ENCODE peak calls at places on chromosome 1, in ten cellular contexts. B is hepatocyte; O is stimulated activated naive CD8-positive, alpha-beta T cell treated with anti-CD3 and anti-CD28 coated beads, Interleukin-15, amount 100 ng/mL, for 72 hours; T is hippocampal formation; H is K562; P is heart right ventricle; Q is bronchial epithelial cell; R is A172; F is cerebellar cortex; N is HT-29. U is an unnamed sample.

GRCh38 chr1:199083680-199084079 is 444.8 kb downstream of the PTPRC start:
- DNase-seq in R (no peak), P (no peak), H (no peak), O (no peak), F (no peak), T (peak), Q (no peak), N (no peak), B (no peak), U (peak)

GRCh38 chr1:74053407-74053806 is 144.6 kb downstream of the LRRIQ3 start:
- DNase-seq in R (peak), H (no peak), O (no peak), N (no peak), T (no peak), B (no peak), Q (peak), F (no peak), P (no peak), U (no peak)

GRCh38 chr1:43488165-43488564 is 34.4 kb upstream of the HYI start:
- DNase-seq in P (no peak), Q (no peak), T (no peak), H (no peak), B (no peak), O (no peak), R (no peak), F (no peak), N (no peak), U (no peak)

GRCh38 chr1:86753700-86754099 is 49.3 kb downstream of the SH3GLB1 start:
- DNase-seq in T (no peak), B (no peak), N (peak), O (no peak), P (no peak), R (no peak), F (no peak), Q (peak), H (no peak), U (no peak)

GRCh38 chr1:2314803-2315710 is 76.3 kb downstream of the MORN1 start:
- DNase-seq in P (peak), O (peak), R (no peak), N (no peak), B (peak), T (no peak), F (no peak), Q (no peak), H (peak), U (no peak)

GRCh38 chr1:234309243-234309597 is 64.0 kb upstream of the COA6 start:
- DNase-seq in N (no peak), T (no peak), O (no peak), B (no peak), Q (no peak), F (no peak), R (no peak), H (no peak), P (no peak), U (no peak)

GRCh38 chr1:205505791-205506190 is 1.3 kb downstream of the CDK18 start:
- DNase-seq in Q (peak), R (peak), O (no peak), P (peak), T (peak), N (no peak), F (no peak), H (peak), B (peak), U (no peak)

GRCh38 chr1:68116643-68117235 is 66.3 kb upstream of the DIRAS3 start:
- DNase-seq in P (no peak), H (peak), R (peak), N (peak), F (peak), Q (peak), O (peak), T (peak), B (peak), U (no peak)

GRCh38 chr1:167683641-167684502 is 37.9 kb upstream of the MPZL1 start:
- DNase-seq in H (no peak), O (no peak), Q (peak), R (peak), P (peak), B (peak), T (no peak), N (no peak), F (peak), U (no peak)

GRCh38 chr1:236700903-236701302 is 14.6 kb downstream of the ACTN2 start:
- DNase-seq in B (no peak), P (no peak), N (no peak), R (no peak), T (no peak), O (no peak), H (no peak), Q (no peak), F (no peak), U (no peak)

GRCh38 chr1:182235604-182235951 is 156.0 kb downstream of the GLUL start:
- DNase-seq in R (no peak), Q (no peak), P (no peak), F (no peak), B (no peak), T (no peak), O (no peak), N (no peak), H (no peak), U (no peak)

GRCh38 chr1:217372251-217372970 is 258.5 kb downstream of the GPATCH2 start:
- DNase-seq in H (no peak), T (no peak), Q (no peak), O (no peak), R (no peak), P (no peak), B (no peak), F (no peak), N (no peak), U (no peak)

GRCh38 chr1:184940226-184940625 is 34.1 kb downstream of the NIBAN1 start:
- DNase-seq in Q (no peak), O (no peak), T (no peak), B (no peak), R (no peak), N (no peak), H (no peak), F (no peak), P (no peak), U (no peak)

GRCh38 chr1:13675222-13675621 is 24.8 kb upstream of the PRDM2 start:
- DNase-seq in B (no peak), N (no peak), T (no peak), R (no peak), Q (no peak), F (no peak), P (no peak), O (no peak), H (no peak), U (no peak)

GRCh38 chr1:232622981-232623380 is 7.0 kb downstream of the SIPA1L2 start:
- DNase-seq in R (no peak), T (no peak), P (no peak), O (no peak), Q (no peak), H (no peak), N (no peak), B (peak), F (no peak), U (no peak)

GRCh38 chr1:24092979-24093378 is 19.0 kb downstream of the MYOM3 start:
- DNase-seq in Q (no peak), T (no peak), B (no peak), P (no peak), H (no peak), N (no peak), O (no peak), F (no peak), R (no peak), U (no peak)

GRCh38 chr1:6269997-6270401 is 9.1 kb upstream of the GPR153 start:
- DNase-seq in R (no peak), B (peak), F (no peak), Q (no peak), T (no peak), O (no peak), H (no peak), P (no peak), N (peak), U (no peak)

GRCh38 chr1:185585770-185586169 is 148.4 kb upstream of the HMCN1 start:
- DNase-seq in T (no peak), O (no peak), P (no peak), Q (peak), R (no peak), B (peak), H (no peak), F (no peak), N (peak), U (no peak)

GRCh38 chr1:35532497-35533226 is 24.5 kb downstream of the KIAA0319L start:
- DNase-seq in B (no peak), R (no peak), N (no peak), T (no peak), F (peak), O (no peak), H (no peak), P (no peak), Q (no peak), U (peak)

GRCh38 chr1:193019442-193020026 is 39.6 kb downstream of the UCHL5 start:
- DNase-seq in Q (peak), N (peak), T (no peak), H (peak), B (peak), O (no peak), P (no peak), F (peak), R (peak), U (peak)

GRCh38 chr1:100115524-100115923 is 17.2 kb downstream of the SASS6 start:
- DNase-seq in F (no peak), H (no peak), T (no peak), O (no peak), P (no peak), R (no peak), Q (no peak), B (no peak), N (no peak), U (no peak)

GRCh38 chr1:107683198-107683657 is 281.8 kb downstream of the VAV3 start:
- DNase-seq in N (peak), R (no peak), H (no peak), F (no peak), P (no peak), T (no peak), Q (peak), B (peak), O (no peak), U (no peak)

GRCh38 chr1:241641748-241642592 is 1.8 kb upstream of the CHML start:
- DNase-seq in F (no peak), O (no peak), T (no peak), N (peak), P (no peak), Q (peak), H (no peak), B (peak), R (peak), U (no peak)

GRCh38 chr1:173733912-173734311 is 19.1 kb downstream of the KLHL20 start:
- DNase-seq in T (peak), Q (no peak), H (no peak), B (no peak), N (no peak), P (no peak), F (peak), R (no peak), O (no peak), U (no peak)

U was measured in putamen.